ENCODE peak calls at places on chromosomes 16 and 17, in six cellular contexts. P is GM10248; D is cardiac muscle cell; J is thoracic aorta; W is activated CD8-positive, alpha-beta T cell treated with anti-CD3 and anti-CD28 coated beads for 36 hours; L is colonic mucosa. H is an unnamed sample.

GRCh38 chr16:5056347-5056746 is 9.4 kb downstream of the C16orf89 start:
- DNase-seq in L (peak; percentile 46), D (peak; percentile 57), J (no peak), P (peak; percentile 69), W (peak; percentile 72), H (peak; percentile 66)

GRCh38 chr17:56912105-56912999 is 1.5 kb downstream of the TRIM25 start:
- DNase-seq in D (no peak), J (no peak), L (peak; percentile 52), P (peak; percentile 15), W (no peak), H (no peak)

GRCh38 chr16:20271893-20272292 is 55.4 kb downstream of the GP2 start:
- DNase-seq in D (no peak), J (no peak), L (no peak), W (no peak), P (no peak), H (no peak)

GRCh38 chr17:32564325-32564724 is 77.5 kb downstream of the CDK5R1 start:
- DNase-seq in L (no peak), D (no peak), P (no peak), W (peak; percentile 51), J (no peak), H (no peak)

GRCh38 chr16:2769100-2769529 is 8.0 kb downstream of the ELOB start:
- DNase-seq in J (no peak), L (no peak), D (no peak), P (no peak), W (no peak), H (no peak)

GRCh38 chr16:3283525-3284447 is 495 bp downstream of the ZNF263 start:
- DNase-seq in D (no peak), L (no peak), P (no peak), J (no peak), W (no peak), H (no peak)

GRCh38 chr17:42514867-42515266 is 21.2 kb upstream of the NAGLU start:
- DNase-seq in L (no peak), D (no peak), W (no peak), P (no peak), J (no peak), H (no peak)

GRCh38 chr16:2471653-2472487 is 773 bp downstream of the NTN3 start:
- DNase-seq in L (no peak), P (no peak), D (no peak), J (no peak), W (no peak), H (no peak)

GRCh38 chr16:27515874-27516353 is 33.8 kb downstream of the GTF3C1 start:
- DNase-seq in L (no peak), J (no peak), D (peak; percentile 32), W (peak; percentile 49), P (peak; percentile 59), H (peak; percentile 43)

GRCh38 chr16:81601008-81601428 is 156.4 kb downstream of the CMIP start:
- DNase-seq in J (no peak), L (no peak), P (no peak), W (no peak), D (no peak), H (no peak)

GRCh38 chr17:42422958-42423712 is at the start of gene CAVIN1:
- DNase-seq in D (peak; percentile 94), L (peak; percentile 95), P (peak; percentile 69), J (peak; percentile 96), W (peak; percentile 34), H (peak; percentile 72)

GRCh38 chr16:25613931-25614330 is 77.8 kb upstream of the HS3ST4 start:
- DNase-seq in L (no peak), W (no peak), J (no peak), P (no peak), D (no peak), H (no peak)

GRCh38 chr17:3865166-3865565 is 19.1 kb upstream of the NCBP3 start:
- DNase-seq in L (no peak), W (no peak), J (no peak), D (no peak), P (no peak), H (no peak)

GRCh38 chr16:69494993-69495392 is 70.6 kb downstream of the CYB5B start:
- DNase-seq in W (peak; percentile 72), D (peak; percentile 2), L (peak; percentile 32), P (peak; percentile 39), J (no peak), H (peak; percentile 30)

GRCh38 chr17:44797809-44798208 is 32.3 kb downstream of the GJC1 start:
- DNase-seq in J (no peak), L (no peak), D (peak; percentile 72), P (no peak), W (no peak), H (no peak)

GRCh38 chr17:8056232-8056975 is 17.5 kb downstream of the ALOX15B start:
- DNase-seq in J (no peak), P (peak; percentile 60), L (peak; percentile 36), W (peak; percentile 80), D (no peak), H (peak; percentile 64)

GRCh38 chr17:57372156-57372555 is 115.8 kb downstream of the MSI2 start:
- DNase-seq in D (no peak), P (no peak), L (no peak), J (no peak), W (no peak), H (no peak)

GRCh38 chr17:83100853-83101391 is 21.5 kb downstream of the METRNL start:
- DNase-seq in L (no peak), P (no peak), D (no peak), J (no peak), W (peak; percentile 25), H (no peak)

GRCh38 chr17:35917519-35918213 is 12.9 kb downstream of the RDM1 start:
- DNase-seq in J (no peak), L (no peak), P (no peak), W (no peak), D (no peak), H (no peak)

GRCh38 chr17:353213-353837 is 718 bp upstream of the RPH3AL start:
- DNase-seq in J (no peak), W (no peak), P (no peak), D (no peak), L (no peak), H (no peak)

GRCh38 chr16:51103590-51103989 is 47.5 kb downstream of the SALL1 start:
- DNase-seq in P (no peak), J (no peak), W (no peak), D (no peak), L (no peak), H (no peak)

GRCh38 chr17:7019839-7020519 is 2.9 kb upstream of the BCL6B start:
- DNase-seq in J (no peak), L (peak; percentile 58), P (no peak), D (peak; percentile 76), W (no peak), H (no peak)

GRCh38 chr16:25155553-25156460 is 44.3 kb downstream of the LCMT1 start:
- DNase-seq in D (no peak), W (peak; percentile 82), L (no peak), P (no peak), J (no peak), H (no peak)

GRCh38 chr17:65576939-65577338 is 15.5 kb upstream of the AXIN2 start:
- DNase-seq in P (no peak), L (peak; percentile 89), W (no peak), J (no peak), D (no peak), H (no peak)
- TF ChIP-seq CTCF in P (no peak), L (no peak), W (no peak), J (no peak), D (no peak), H (no peak)

GRCh38 chr16:86252596-86252995 is 257.7 kb upstream of the FOXF1 start:
- DNase-seq in L (peak; percentile 27), W (peak; percentile 16), D (peak; percentile 54), J (no peak), P (no peak), H (no peak)
- TF ChIP-seq CTCF in L (no peak), W (peak; percentile 15), D (peak; percentile 71), J (no peak), P (peak; percentile 13), H (no peak)

DNA sequence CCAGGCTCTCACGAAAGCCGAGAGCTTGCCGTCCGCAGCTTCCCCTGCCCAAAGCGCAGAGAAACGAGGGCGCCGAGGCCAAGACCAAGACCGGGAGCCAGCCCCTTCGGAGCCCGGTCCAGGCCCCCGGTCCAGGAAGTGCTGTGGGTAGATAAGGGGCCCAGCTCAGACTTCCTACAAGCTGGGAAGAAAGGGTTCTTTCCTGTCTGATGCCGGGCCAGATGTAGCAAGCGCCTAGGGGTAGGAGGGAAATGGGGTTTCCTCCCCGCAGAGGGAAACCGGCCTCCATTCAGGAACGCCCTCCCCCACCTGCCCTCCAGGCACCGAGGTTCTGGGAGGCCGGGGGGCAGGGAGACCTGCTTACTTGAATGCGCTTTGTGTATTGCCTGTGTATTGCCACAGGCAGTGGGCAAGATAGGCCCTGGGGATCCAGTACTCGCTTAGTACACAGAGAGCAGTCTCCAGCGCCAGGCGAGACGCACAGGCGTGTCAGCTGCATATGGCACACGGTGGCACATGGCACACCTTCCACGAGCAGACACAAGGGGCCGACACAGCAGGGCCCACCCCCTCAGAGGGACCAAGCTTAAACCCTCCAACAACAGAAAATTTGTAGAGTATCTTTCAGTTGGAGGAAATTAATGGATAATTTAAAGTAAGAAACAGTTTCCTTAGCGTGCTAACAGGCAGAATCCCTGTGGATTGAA is 1.0 kb upstream of the CYB561 start:
- DNase-seq in J (no peak), W (peak; percentile 60), P (no peak), D (no peak), L (peak; percentile 58), H (no peak)
- TF ChIP-seq CTCF in J (no peak), W (no peak), P (no peak), D (no peak), L (no peak), H (no peak)

GRCh38 chr17:76191891-76192290 is 48.4 kb downstream of the RNF157 start:
- DNase-seq in L (no peak), P (peak; percentile 62), W (peak; percentile 65), J (no peak), D (no peak), H (peak; percentile 57)

GRCh38 chr17:76184266-76184665 is 43.2 kb upstream of the FOXJ1 start:
- DNase-seq in J (no peak), D (no peak), W (no peak), P (no peak), L (no peak), H (no peak)

GRCh38 chr17:76189741-76190140 is 48.7 kb upstream of the FOXJ1 start:
- DNase-seq in D (no peak), P (no peak), W (no peak), L (no peak), J (no peak), H (no peak)

GRCh38 chr17:76189247-76189646 is 48.2 kb upstream of the FOXJ1 start:
- DNase-seq in J (no peak), L (no peak), D (no peak), P (no peak), W (no peak), H (no peak)

DNA sequence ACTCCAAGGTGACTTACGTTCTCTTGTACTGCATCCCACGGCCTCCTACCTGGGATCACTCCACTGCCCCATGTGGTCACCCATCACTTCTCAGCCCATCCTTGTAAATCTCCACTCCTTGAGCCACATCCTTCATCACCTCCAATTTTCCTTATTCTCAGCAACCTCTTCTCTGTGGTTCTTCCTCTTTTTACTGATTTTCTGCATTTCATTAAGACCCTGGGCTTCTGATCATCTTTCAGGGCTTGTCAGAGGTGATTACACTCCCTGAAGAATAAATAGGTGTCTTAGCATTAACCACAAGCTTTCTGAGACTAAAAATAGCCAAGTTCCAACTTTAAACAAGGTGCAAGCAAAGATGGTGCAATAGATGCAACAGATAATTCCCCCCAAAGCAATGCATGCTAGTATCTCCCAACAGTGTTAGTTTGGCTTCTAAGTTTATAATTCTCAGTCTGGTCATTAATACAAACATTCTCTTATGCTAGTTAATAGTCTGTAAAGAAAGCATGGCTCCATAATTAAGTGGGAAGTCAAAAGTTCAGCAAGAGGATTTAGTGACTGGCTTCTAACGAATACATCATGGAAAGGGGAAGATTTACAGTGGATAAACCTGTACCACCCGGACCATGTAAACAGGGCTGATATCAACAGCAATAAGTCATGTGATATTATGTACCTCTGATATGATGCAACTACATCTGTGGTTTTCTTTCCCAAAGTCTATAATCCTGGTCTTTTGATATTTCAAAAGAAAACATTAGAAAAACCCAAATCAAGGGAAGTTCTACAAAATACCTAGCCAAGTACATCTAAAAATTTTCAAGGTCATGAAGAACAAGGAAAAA is 47.4 kb upstream of the FOXJ1 start:
- DNase-seq in W (no peak), D (no peak), P (no peak), J (no peak), L (no peak), H (no peak)
- TF ChIP-seq CTCF in W (no peak), D (no peak), P (no peak), J (no peak), L (no peak), H (no peak)